ENCODE peak calls at places on chromosomes 1 and 21, in nine cellular contexts. B is small intestine; Q is naive thymus-derived CD4-positive, alpha-beta T cell; E is cardiac muscle cell; Y is heart left ventricle; V is GM23338; U is astrocyte; S is sigmoid colon; I is endothelial cell of umbilical vein. D is an unnamed sample.

GRCh38 chr1:101028466-101028865 is 2.9 kb upstream of the DPH5 start:
- DNase-seq in E (no peak), U (no peak), S (no peak), V (no peak), Y (no peak), B (no peak), I (peak; percentile 59), Q (no peak), D (no peak)

GRCh38 chr1:2001773-2002411 is 1.7 kb downstream of the CFAP74 start:
- DNase-seq in U (no peak), S (no peak), I (no peak), Q (no peak), E (no peak), V (no peak), B (no peak), Y (no peak), D (no peak)

GRCh38 chr1:184890539-184890973 is 83.8 kb downstream of the NIBAN1 start:
- DNase-seq in U (peak; percentile 60), B (peak; percentile 21), I (no peak), E (peak; percentile 9), V (no peak), Q (no peak), Y (no peak), S (no peak), D (no peak)

GRCh38 chr1:2088434-2088833 is 38.2 kb downstream of the PRKCZ start:
- DNase-seq in B (no peak), I (no peak), S (peak; percentile 89), Y (no peak), U (peak; percentile 65), V (no peak), Q (no peak), E (no peak), D (no peak)

GRCh38 chr1:108678696-108679095 is 13.4 kb upstream of the PRPF38B start:
- DNase-seq in E (no peak), S (no peak), I (no peak), Y (no peak), V (no peak), Q (no peak), U (no peak), B (no peak), D (no peak)

GRCh38 chr1:170692866-170693575 is 29.1 kb downstream of the PRRX1 start:
- DNase-seq in Y (no peak), E (no peak), V (no peak), U (peak; percentile 75), S (no peak), B (no peak), Q (no peak), I (peak; percentile 64), D (no peak)

GRCh38 chr1:12067900-12068821 is 5.1 kb downstream of the TNFRSF8 start:
- DNase-seq in I (no peak), B (no peak), U (peak; percentile 80), Y (peak; percentile 24), S (no peak), E (peak; percentile 57), V (peak; percentile 81), Q (no peak), D (no peak)

GRCh38 chr1:157485793-157486192 is 66.5 kb downstream of the FCRL5 start:
- DNase-seq in B (no peak), I (no peak), S (no peak), U (no peak), E (no peak), Q (no peak), Y (no peak), V (no peak), D (no peak)

GRCh38 chr21:27761623-27762022 is 794.7 kb upstream of the ADAMTS5 start:
- DNase-seq in S (no peak), E (no peak), U (no peak), Y (no peak), B (peak; percentile 40), I (no peak), V (no peak), Q (no peak), D (no peak)

GRCh38 chr1:151944859-151945575 is 35.7 kb upstream of the THEM4 start:
- DNase-seq in S (no peak), Y (no peak), I (no peak), Q (no peak), E (no peak), U (no peak), B (no peak), V (no peak), D (no peak)

GRCh38 chr1:212234431-212235298 is 50.5 kb upstream of the PPP2R5A start:
- DNase-seq in U (peak; percentile 95), V (no peak), B (no peak), S (peak; percentile 83), Q (no peak), Y (no peak), E (peak; percentile 90), I (peak; percentile 71), D (no peak)

GRCh38 chr1:176693697-176694329 is 230.8 kb downstream of the PAPPA2 start:
- DNase-seq in Q (no peak), E (peak; percentile 45), U (no peak), S (peak; percentile 78), Y (no peak), V (no peak), B (no peak), I (no peak), D (no peak)

GRCh38 chr1:99969729-99970591 is at the start of gene SLC35A3:
- DNase-seq in S (peak; percentile 86), B (peak; percentile 84), U (peak; percentile 63), V (peak; percentile 92), Y (peak; percentile 92), E (peak; percentile 87), Q (peak; percentile 69), I (peak; percentile 68), D (peak; percentile 75)

GRCh38 chr1:29849038-29849750 is 612.9 kb downstream of the PTPRU start:
- DNase-seq in I (peak; percentile 21), V (peak; percentile 89), Y (no peak), E (peak; percentile 36), U (peak; percentile 6), S (no peak), Q (no peak), B (peak; percentile 26), D (no peak)

GRCh38 chr1:160428655-160429054 is 28.3 kb downstream of the VANGL2 start:
- DNase-seq in Q (peak; percentile 35), B (peak; percentile 72), S (no peak), U (peak; percentile 43), Y (no peak), I (peak; percentile 30), V (peak; percentile 70), E (peak; percentile 55), D (no peak)

GRCh38 chr1:170680428-170680827 is 16.5 kb downstream of the PRRX1 start:
- DNase-seq in Y (no peak), V (no peak), I (no peak), E (no peak), S (peak; percentile 67), B (no peak), Q (no peak), U (peak; percentile 83), D (no peak)

GRCh38 chr1:229155472-229155871 is 115.4 kb upstream of the RAB4A start:
- DNase-seq in I (no peak), B (no peak), S (no peak), U (no peak), V (no peak), Q (no peak), E (no peak), Y (no peak), D (no peak)

GRCh38 chr1:234926252-234926573 is 202.4 kb downstream of the TOMM20 start:
- DNase-seq in S (no peak), Q (no peak), V (no peak), E (no peak), Y (no peak), U (no peak), B (no peak), I (no peak), D (no peak)

GRCh38 chr1:167645625-167646410 is 15.8 kb downstream of the RCSD1 start:
- DNase-seq in I (no peak), E (no peak), Y (no peak), B (no peak), Q (no peak), U (no peak), V (no peak), S (no peak), D (no peak)
- H3K36me3 ChIP-seq in I (no peaks in the 10 kb centered on the region), E (peaks cover 11% of the 10 kb centered on the region), Y (peaks cover 13% of the 10 kb centered on the region), B (no peaks in the 10 kb centered on the region), Q (peaks cover 23% of the 10 kb centered on the region), U (no peaks in the 10 kb centered on the region), V (no peaks in the 10 kb centered on the region), S (no peaks in the 10 kb centered on the region), D (no peaks in the 10 kb centered on the region)

GRCh38 chr21:39064325-39065012 is 118.8 kb downstream of the PSMG1 start:
- DNase-seq in B (no peak), V (no peak), U (no peak), I (no peak), Q (no peak), E (no peak), S (no peak), Y (no peak), D (no peak)

GRCh38 chr21:39062196-39062900 is 120.9 kb downstream of the PSMG1 start:
- DNase-seq in B (no peak), Q (no peak), U (no peak), V (no peak), E (no peak), I (no peak), Y (peak; percentile 44), S (no peak), D (no peak)

GRCh38 chr21:39066829-39067785 is 116.1 kb downstream of the PSMG1 start:
- DNase-seq in S (no peak), B (no peak), U (no peak), Y (no peak), I (peak; percentile 83), E (no peak), Q (no peak), V (no peak), D (no peak)

GRCh38 chr21:39063517-39063916 is 119.7 kb downstream of the PSMG1 start:
- DNase-seq in E (no peak), I (no peak), S (no peak), U (no peak), Q (no peak), Y (no peak), V (no peak), B (no peak), D (no peak)

DNA sequence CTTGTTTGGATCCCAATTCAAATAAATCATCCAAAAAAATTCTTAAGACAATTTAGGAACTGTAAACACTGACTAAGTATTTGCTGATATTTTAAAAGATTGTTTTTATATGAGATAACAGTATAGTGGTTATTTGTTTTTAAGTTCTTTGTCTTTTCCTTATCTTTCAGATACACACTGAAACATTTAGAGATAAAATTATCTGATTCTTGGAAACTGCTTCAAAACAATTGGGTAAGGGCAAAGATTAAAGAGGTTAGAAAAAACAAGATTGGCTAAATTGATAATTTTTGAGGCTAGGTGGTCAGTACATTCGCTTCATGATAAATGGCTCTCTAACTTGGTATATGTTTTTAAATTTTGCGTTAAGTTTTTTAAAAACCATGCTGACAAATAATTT is 117.3 kb downstream of the PSMG1 start:
- DNase-seq in I (peak; percentile 49), Y (no peak), Q (no peak), V (no peak), E (no peak), B (no peak), S (no peak), U (no peak), D (no peak)
- H3K36me3 ChIP-seq in I (no peaks in the 10 kb centered on the region), Y (no peaks in the 10 kb centered on the region), Q (no peaks in the 10 kb centered on the region), V (peaks cover 3% of the 10 kb centered on the region), E (no peaks in the 10 kb centered on the region), B (no peaks in the 10 kb centered on the region), S (no peaks in the 10 kb centered on the region), U (no peaks in the 10 kb centered on the region), D (no peaks in the 10 kb centered on the region)

GRCh38 chr1:25831569-25832196 is 11.9 kb downstream of the MTFR1L start:
- DNase-seq in Q (no peak), V (no peak), S (no peak), B (peak; percentile 54), U (no peak), E (no peak), Y (no peak), I (no peak), D (no peak)
- H3K36me3 ChIP-seq in Q (peaks cover 66% of the 10 kb centered on the region), V (peaks cover 70% of the 10 kb centered on the region), S (peaks cover 62% of the 10 kb centered on the region), B (peaks cover 19% of the 10 kb centered on the region), U (peaks cover 53% of the 10 kb centered on the region), E (peaks cover 58% of the 10 kb centered on the region), Y (peaks cover 88% of the 10 kb centered on the region), I (peaks cover 26% of the 10 kb centered on the region), D (peaks cover 100% of the 10 kb centered on the region)

GRCh38 chr1:226397011-226397926 is 10.6 kb downstream of the PARP1 start:
- DNase-seq in V (no peak), I (no peak), E (no peak), B (no peak), S (no peak), Q (no peak), U (no peak), Y (no peak), D (no peak)
- H3K36me3 ChIP-seq in V (peaks cover 58% of the 10 kb centered on the region), I (peaks cover 15% of the 10 kb centered on the region), E (peaks cover 35% of the 10 kb centered on the region), B (peaks cover 17% of the 10 kb centered on the region), S (peaks cover 5% of the 10 kb centered on the region), Q (peaks cover 67% of the 10 kb centered on the region), U (peaks cover 29% of the 10 kb centered on the region), Y (peaks cover 68% of the 10 kb centered on the region), D (no peaks in the 10 kb centered on the region)